ENCODE peak calls at places on chromosomes 11 and 22, in five cellular contexts. V, L, U, O and W are unnamed samples.

GRCh38 chr11:1148752-1149180 is 9.0 kb upstream of the MUC5AC start:
- DNase-seq in V (no peak), L (peak; percentile 7), U (no peak), O (peak; percentile 64), W (no peak)

GRCh38 chr22:41976070-41976901 is 7.0 kb downstream of the SEPTIN3 start:
- DNase-seq in V (no peak), L (peak; percentile 68), U (peak; percentile 43), O (no peak), W (no peak)

GRCh38 chr11:126929186-126930085 is 71.1 kb downstream of the KIRREL3 start:
- DNase-seq in V (no peak), L (no peak), U (no peak), O (no peak), W (no peak)

GRCh38 chr22:48746789-48747425 is 1080.8 kb downstream of the BRD1 start:
- DNase-seq in V (no peak), L (no peak), U (no peak), O (peak; percentile 64), W (no peak)

GRCh38 chr22:22348815-22349454 is 104.3 kb downstream of the VPREB1 start:
- DNase-seq in V (no peak), L (no peak), U (no peak), O (no peak), W (no peak)

GRCh38 chr22:44546686-44547310 is 48.8 kb upstream of the RTL6 start:
- DNase-seq in V (no peak), L (peak; percentile 2), U (no peak), O (no peak), W (no peak)

GRCh38 chr11:122115520-122116343 is at the start of gene BLID:
- DNase-seq in V (no peak), L (peak; percentile 57), U (no peak), O (no peak), W (no peak)

GRCh38 chr11:35856259-35856658 is 87.6 kb upstream of the LDLRAD3 start:
- DNase-seq in V (no peak), L (no peak), U (no peak), O (no peak), W (no peak)

GRCh38 chr11:22510010-22510409 is 115.6 kb downstream of the FANCF start:
- DNase-seq in V (no peak), L (no peak), U (no peak), O (no peak), W (no peak)

GRCh38 chr11:3103076-3103475 is 45.9 kb upstream of the CARS1 start:
- DNase-seq in V (no peak), L (no peak), U (no peak), O (peak; percentile 72), W (no peak)

GRCh38 chr11:3219281-3219892 is 774 bp upstream of the MRGPRG start:
- DNase-seq in V (no peak), L (no peak), U (no peak), O (peak; percentile 68), W (no peak)

GRCh38 chr11:61134801-61135257 is 26.4 kb downstream of the VPS37C start:
- DNase-seq in V (no peak), L (no peak), U (no peak), O (peak; percentile 51), W (no peak)

GRCh38 chr11:118625976-118626375 is 18.6 kb downstream of the PHLDB1 start:
- DNase-seq in V (no peak), L (no peak), U (no peak), O (peak; percentile 26), W (no peak)

GRCh38 chr22:50123119-50123518 is 33.3 kb downstream of the MOV10L1 start:
- DNase-seq in V (no peak), L (no peak), U (no peak), O (no peak), W (no peak)

GRCh38 chr11:19696073-19696472 is 16.6 kb upstream of the NAV2 start:
- DNase-seq in V (no peak), L (no peak), U (no peak), O (no peak), W (no peak)

GRCh38 chr11:70913715-70914231 is 338.6 kb downstream of the SHANK2 start:
- DNase-seq in V (no peak), L (no peak), U (no peak), O (peak; percentile 56), W (no peak)

GRCh38 chr22:38858492-38858891 is 13.5 kb downstream of the CBX6 start:
- DNase-seq in V (no peak), L (no peak), U (no peak), O (no peak), W (no peak)

DNA sequence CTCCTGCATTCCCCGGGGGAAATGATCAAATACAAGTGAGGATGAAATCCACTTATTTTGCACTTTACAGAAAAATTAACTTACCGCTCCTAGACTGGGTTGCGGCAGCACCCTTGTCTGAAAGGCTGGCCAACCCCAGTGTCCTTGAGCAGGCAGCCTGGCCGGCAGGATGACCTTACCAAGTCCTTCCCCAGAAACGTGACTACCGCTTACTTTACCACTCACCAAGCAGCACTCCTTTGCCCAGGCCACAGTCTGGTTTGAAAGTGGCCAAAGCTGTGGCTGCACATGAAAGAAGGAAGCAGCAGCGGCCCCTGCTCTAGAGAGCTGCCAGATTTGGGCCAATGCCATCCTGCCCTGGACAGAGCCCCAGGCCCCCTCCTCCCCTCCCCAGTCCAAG is 20.3 kb downstream of the MYH9 start:
- DNase-seq in V (no peak), L (no peak), U (no peak), O (no peak), W (no peak)
- H3K36me3 ChIP-seq in V (peaks cover 5% of the 10 kb centered on the region), L (no peaks in the 10 kb centered on the region), U (peaks cover 16% of the 10 kb centered on the region), O (no peaks in the 10 kb centered on the region), W (no peaks in the 10 kb centered on the region)

GRCh38 chr11:10505278-10506012 is 35.5 kb downstream of the RNF141 start:
- DNase-seq in V (no peak), L (no peak), U (no peak), O (no peak), W (no peak)

GRCh38 chr11:10504490-10504889 is 36.5 kb downstream of the RNF141 start:
- DNase-seq in V (no peak), L (no peak), U (no peak), O (no peak), W (no peak)

GRCh38 chr11:10503217-10503616 is 37.8 kb downstream of the RNF141 start:
- DNase-seq in V (no peak), L (no peak), U (no peak), O (no peak), W (no peak)

GRCh38 chr11:10503777-10504176 is 37.2 kb downstream of the RNF141 start:
- DNase-seq in V (no peak), L (no peak), U (no peak), O (no peak), W (no peak)

DNA sequence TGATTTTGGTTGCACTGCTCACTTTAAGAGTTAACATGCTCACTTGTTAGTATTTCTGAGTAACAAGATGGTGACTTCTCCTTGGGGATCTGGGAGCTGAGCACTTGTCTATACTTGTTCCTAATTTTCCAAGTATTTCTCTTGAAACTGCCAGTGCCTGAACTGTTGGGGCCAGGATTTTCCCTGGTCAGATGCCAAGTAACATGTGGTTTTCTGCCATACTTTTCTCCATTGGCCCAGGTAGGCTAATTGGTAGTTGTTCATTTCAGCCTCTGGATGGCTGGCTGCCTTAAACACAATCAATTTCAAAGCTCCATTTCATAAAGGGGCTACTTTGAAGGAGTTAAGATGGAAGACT is 35.0 kb downstream of the RNF141 start:
- DNase-seq in V (no peak), L (no peak), U (no peak), O (no peak), W (no peak)
- H3K36me3 ChIP-seq in V (peaks cover 26% of the 10 kb centered on the region), L (no peaks in the 10 kb centered on the region), U (peaks cover 19% of the 10 kb centered on the region), O (no peaks in the 10 kb centered on the region), W (no peaks in the 10 kb centered on the region)

DNA sequence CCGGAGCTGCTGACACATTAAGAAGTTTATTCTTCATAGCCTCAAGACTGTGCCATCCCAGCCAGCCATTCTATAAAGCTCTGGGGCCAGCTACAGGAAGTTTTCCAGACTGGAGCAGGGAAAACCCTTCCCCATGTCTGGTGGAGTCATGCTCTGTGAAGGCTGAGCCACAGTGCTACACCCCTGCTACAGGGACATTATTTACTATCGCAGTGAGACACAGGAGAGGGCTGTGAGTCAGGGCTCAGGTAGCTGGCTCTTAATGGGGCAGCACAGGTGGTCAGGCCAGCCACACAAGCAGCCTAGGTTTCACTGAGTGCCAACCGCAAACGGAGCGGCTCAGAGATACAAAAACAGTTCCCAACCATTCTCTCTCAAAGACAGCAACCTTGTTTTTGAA is 12.1 kb downstream of the HPS4 start:
- DNase-seq in V (no peak), L (peak; percentile 53), U (no peak), O (no peak), W (peak; percentile 66)
- H3K36me3 ChIP-seq in V (peaks cover 59% of the 10 kb centered on the region), L (peaks cover 8% of the 10 kb centered on the region), U (peaks cover 25% of the 10 kb centered on the region), O (peaks cover 12% of the 10 kb centered on the region), W (peaks cover 10% of the 10 kb centered on the region)

GRCh38 chr22:23394525-23395326 is 185.4 kb downstream of the IGLL1 start:
- DNase-seq in V (no peak), L (no peak), U (no peak), O (no peak), W (no peak)
- H3K36me3 ChIP-seq in V (no peaks in the 10 kb centered on the region), L (no peaks in the 10 kb centered on the region), U (no peaks in the 10 kb centered on the region), O (no peaks in the 10 kb centered on the region), W (no peaks in the 10 kb centered on the region)

GRCh38 chr11:64854534-64855502 is 10.4 kb upstream of the CDC42BPG start:
- DNase-seq in V (peak; percentile 65), L (peak; percentile 81), U (no peak), O (peak; percentile 97), W (peak; percentile 95)
- H3K36me3 ChIP-seq in V (peaks cover 21% of the 10 kb centered on the region), L (no peaks in the 10 kb centered on the region), U (peaks cover 50% of the 10 kb centered on the region), O (peaks cover 5% of the 10 kb centered on the region), W (no peaks in the 10 kb centered on the region)

GRCh38 chr11:128464878-128465277 is 122.5 kb downstream of the ETS1 start:
- DNase-seq in V (no peak), L (no peak), U (no peak), O (no peak), W (no peak)

GRCh38 chr11:128465531-128465930 is 121.8 kb downstream of the ETS1 start:
- DNase-seq in V (peak; percentile 64), L (no peak), U (no peak), O (no peak), W (no peak)

GRCh38 chr11:128467041-128467440 is 120.3 kb downstream of the ETS1 start:
- DNase-seq in V (no peak), L (no peak), U (no peak), O (no peak), W (no peak)

GRCh38 chr11:128467610-128468041 is 119.7 kb downstream of the ETS1 start:
- DNase-seq in V (peak; percentile 59), L (peak; percentile 70), U (no peak), O (peak; percentile 83), W (peak; percentile 92)

DNA sequence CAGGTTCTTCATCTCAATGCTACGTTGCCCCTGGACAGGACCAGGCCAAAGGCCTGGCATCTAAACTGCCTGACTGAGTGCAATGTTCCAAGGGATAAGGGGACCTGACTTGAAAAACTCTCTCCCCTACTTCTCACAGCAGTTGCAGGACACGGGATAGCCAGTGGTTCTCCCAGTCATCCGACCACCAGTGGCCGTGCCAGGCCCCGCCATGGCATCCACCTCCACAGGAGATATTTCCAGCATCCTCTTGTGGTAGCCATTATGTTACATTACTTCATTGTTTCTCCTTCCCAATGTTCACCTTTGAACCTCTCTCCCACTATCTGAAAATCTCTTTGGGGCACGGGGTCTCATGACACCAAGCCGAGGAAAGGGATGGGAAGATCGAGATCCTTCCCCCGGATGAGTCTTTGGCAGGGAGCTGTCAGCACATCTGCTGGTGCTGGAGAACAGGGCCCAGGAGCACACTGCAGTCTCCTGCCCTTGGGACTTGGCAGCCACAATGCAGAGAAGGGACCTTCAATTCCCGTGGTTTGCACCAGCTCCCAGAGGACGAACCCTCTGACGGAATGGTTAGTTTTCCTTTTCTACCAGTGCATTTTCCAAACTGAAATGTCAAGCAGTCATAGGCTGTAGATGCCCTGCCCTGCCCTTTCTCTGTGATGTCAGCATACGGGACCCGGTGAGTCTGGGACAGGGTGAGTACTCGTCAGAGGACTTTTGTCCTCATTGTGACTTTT is 121.2 kb downstream of the ETS1 start:
- DNase-seq in V (peak; percentile 43), L (no peak), U (no peak), O (peak; percentile 74), W (no peak)
- H3K36me3 ChIP-seq in V (peaks cover 86% of the 10 kb centered on the region), L (no peaks in the 10 kb centered on the region), U (peaks cover 33% of the 10 kb centered on the region), O (peaks cover 2% of the 10 kb centered on the region), W (peaks cover 21% of the 10 kb centered on the region)